ENCODE peak calls at places on chromosomes 3 and 15, in five cellular contexts. I is left ventricle myocardium superior; K is stimulated activated CD4-positive, alpha-beta T cell treated with anti-CD3 and anti-CD28 coated beads, Interleukin-4, amount 100 ng/mL, for 1 hour; G is omental fat pad; H is upper lobe of right lung. T is an unnamed sample.

GRCh38 chr3:101703169-101703568 is 16.7 kb upstream of the RPL24 start:
- DNase-seq in G (no peak), H (no peak), I (no peak), K (no peak), T (no peak)

GRCh38 chr3:39434574-39434973 is 28.1 kb downstream of the RPSA start:
- DNase-seq in G (no peak), I (no peak), H (no peak), K (no peak), T (no peak)

GRCh38 chr15:78709263-78709882 is 68.4 kb upstream of the CHRNB4 start:
- DNase-seq in H (peak; percentile 84), I (peak; percentile 81), K (peak; percentile 68), G (peak; percentile 50), T (peak; percentile 77)

GRCh38 chr3:153259956-153260355 is 97.9 kb downstream of the RAP2B start:
- DNase-seq in K (no peak), I (no peak), G (no peak), H (no peak), T (no peak)

GRCh38 chr3:101950985-101951733 is 101.8 kb downstream of the NFKBIZ start:
- DNase-seq in G (no peak), I (no peak), K (no peak), H (no peak), T (no peak)

GRCh38 chr3:152200476-152201422 is 68.0 kb upstream of the MBNL1 start:
- DNase-seq in I (no peak), K (no peak), H (no peak), G (no peak), T (no peak)

GRCh38 chr3:190225186-190225692 is 97.0 kb downstream of the CLDN1 start:
- DNase-seq in H (no peak), I (no peak), K (no peak), G (no peak), T (no peak)

GRCh38 chr3:141465221-141465620 is 21.6 kb upstream of the RASA2 start:
- DNase-seq in H (no peak), G (no peak), K (no peak), I (no peak), T (no peak)

GRCh38 chr3:110237091-110237615 is 834.5 kb upstream of the NECTIN3 start:
- DNase-seq in H (no peak), K (no peak), I (no peak), G (no peak), T (no peak)

GRCh38 chr3:141959921-141960554 is 83.6 kb downstream of the ATP1B3 start:
- DNase-seq in H (no peak), G (no peak), I (no peak), K (no peak), T (no peak)

GRCh38 chr3:101303089-101303731 is 17.2 kb downstream of the IMPG2 start:
- DNase-seq in I (no peak), K (no peak), G (no peak), H (no peak), T (no peak)

GRCh38 chr3:155870945-155871745 is 695 bp downstream of the GMPS start:
- DNase-seq in I (peak; percentile 74), G (peak; percentile 34), K (peak; percentile 44), H (peak; percentile 84), T (peak; percentile 71)